ENCODE peak calls at places on chromosome 17, in nine cellular contexts. U is thoracic aorta, J is heart right ventricle, F is suprapubic skin, Y is mucosa of descending colon, A is BJ, B is A673, D is fibroblast of villous mesenchyme, M is GM12865. H is an unnamed sample.

GRCh38 chr17:39487946-39488345 is 26.7 kb downstream of the CDK12 start:
- DNase-seq in U (no peak), J (no peak), F (no peak), Y (no peak), A (no peak), B (no peak), D (no peak), M (no peak), H (no peak)

GRCh38 chr17:19709841-19710240 is 6.5 kb downstream of the SLC47A2 start:
- DNase-seq in U (no peak), J (no peak), F (no peak), Y (no peak), A (no peak), B (no peak), D (no peak), M (no peak), H (no peak)

GRCh38 chr17:16439867-16440351 is 24.5 kb downstream of the TRPV2 start:
- DNase-seq in U (no peak), J (no peak), F (no peak), Y (no peak), A (no peak), B (no peak), D (peak; percentile 67), M (peak; percentile 61), H (no peak)

GRCh38 chr17:72802726-72803125 is 289.8 kb downstream of the SLC39A11 start:
- DNase-seq in U (no peak), J (no peak), F (no peak), Y (no peak), A (no peak), B (no peak), D (no peak), M (no peak), H (no peak)

GRCh38 chr17:59428896-59429460 is 97.5 kb downstream of the YPEL2 start:
- DNase-seq in U (no peak), J (no peak), F (no peak), Y (no peak), A (no peak), B (no peak), D (no peak), M (no peak), H (no peak)

GRCh38 chr17:62653002-62653830 is 25.7 kb downstream of the MRC2 start:
- DNase-seq in U (peak; percentile 29), J (peak; percentile 70), F (peak; percentile 89), Y (peak; percentile 72), A (no peak), B (peak; percentile 82), D (peak; percentile 74), M (peak; percentile 81), H (no peak)

GRCh38 chr17:28897769-28898259 is 281 bp upstream of the FLOT2 start:
- DNase-seq in U (no peak), J (peak; percentile 36), F (no peak), Y (peak; percentile 80), A (no peak), B (peak; percentile 28), D (no peak), M (no peak), H (no peak)

GRCh38 chr17:27294689-27295630 is 1.0 kb downstream of the WSB1 start:
- DNase-seq in U (no peak), J (peak; percentile 83), F (peak; percentile 87), Y (no peak), A (no peak), B (peak; percentile 91), D (peak; percentile 94), M (peak; percentile 80), H (no peak)

GRCh38 chr17:17808706-17809432 is 27.9 kb downstream of the SREBF1 start:
- DNase-seq in U (no peak), J (no peak), F (no peak), Y (no peak), A (no peak), B (peak; percentile 55), D (no peak), M (peak; percentile 81), H (no peak)

GRCh38 chr17:17811381-17812210 is 25.2 kb downstream of the SREBF1 start:
- DNase-seq in U (no peak), J (no peak), F (no peak), Y (no peak), A (no peak), B (peak; percentile 55), D (peak; percentile 69), M (no peak), H (no peak)

GRCh38 chr17:17810374-17811248 is 26.2 kb downstream of the SREBF1 start:
- DNase-seq in U (no peak), J (no peak), F (no peak), Y (no peak), A (no peak), B (peak; percentile 66), D (peak; percentile 53), M (no peak), H (no peak)

GRCh38 chr17:17807440-17807839 is 29.3 kb downstream of the SREBF1 start:
- DNase-seq in U (no peak), J (no peak), F (no peak), Y (no peak), A (no peak), B (no peak), D (no peak), M (no peak), H (no peak)

GRCh38 chr17:17809527-17810373 is 27.0 kb downstream of the SREBF1 start:
- DNase-seq in U (no peak), J (peak; percentile 56), F (no peak), Y (no peak), A (no peak), B (peak; percentile 82), D (peak; percentile 68), M (no peak), H (no peak)
- H3K4me3 ChIP-seq in U (peak overlapping the region; percentile 67), J (peak overlapping the region; percentile 38), F (peak overlapping the region; percentile 41), Y (no peak overlapping the region), A (no peak overlapping the region), B (no peak overlapping the region), D (no peak overlapping the region), M (no peak overlapping the region), H (no peak overlapping the region)

GRCh38 chr17:489758-490329 is 137.2 kb upstream of the RPH3AL start:
- DNase-seq in U (no peak), J (peak; percentile 38), F (no peak), Y (peak; percentile 81), A (no peak), B (peak; percentile 58), D (peak; percentile 52), M (peak; percentile 86), H (no peak)

GRCh38 chr17:488993-489757 is 136.6 kb upstream of the RPH3AL start:
- DNase-seq in U (no peak), J (no peak), F (no peak), Y (no peak), A (no peak), B (peak; percentile 62), D (no peak), M (peak; percentile 78), H (no peak)

GRCh38 chr17:493666-494065 is 141.1 kb upstream of the RPH3AL start:
- DNase-seq in U (no peak), J (no peak), F (no peak), Y (no peak), A (no peak), B (no peak), D (no peak), M (no peak), H (no peak)

GRCh38 chr17:492015-492399 is 139.4 kb upstream of the RPH3AL start:
- DNase-seq in U (no peak), J (no peak), F (no peak), Y (no peak), A (no peak), B (no peak), D (no peak), M (no peak), H (no peak)

DNA sequence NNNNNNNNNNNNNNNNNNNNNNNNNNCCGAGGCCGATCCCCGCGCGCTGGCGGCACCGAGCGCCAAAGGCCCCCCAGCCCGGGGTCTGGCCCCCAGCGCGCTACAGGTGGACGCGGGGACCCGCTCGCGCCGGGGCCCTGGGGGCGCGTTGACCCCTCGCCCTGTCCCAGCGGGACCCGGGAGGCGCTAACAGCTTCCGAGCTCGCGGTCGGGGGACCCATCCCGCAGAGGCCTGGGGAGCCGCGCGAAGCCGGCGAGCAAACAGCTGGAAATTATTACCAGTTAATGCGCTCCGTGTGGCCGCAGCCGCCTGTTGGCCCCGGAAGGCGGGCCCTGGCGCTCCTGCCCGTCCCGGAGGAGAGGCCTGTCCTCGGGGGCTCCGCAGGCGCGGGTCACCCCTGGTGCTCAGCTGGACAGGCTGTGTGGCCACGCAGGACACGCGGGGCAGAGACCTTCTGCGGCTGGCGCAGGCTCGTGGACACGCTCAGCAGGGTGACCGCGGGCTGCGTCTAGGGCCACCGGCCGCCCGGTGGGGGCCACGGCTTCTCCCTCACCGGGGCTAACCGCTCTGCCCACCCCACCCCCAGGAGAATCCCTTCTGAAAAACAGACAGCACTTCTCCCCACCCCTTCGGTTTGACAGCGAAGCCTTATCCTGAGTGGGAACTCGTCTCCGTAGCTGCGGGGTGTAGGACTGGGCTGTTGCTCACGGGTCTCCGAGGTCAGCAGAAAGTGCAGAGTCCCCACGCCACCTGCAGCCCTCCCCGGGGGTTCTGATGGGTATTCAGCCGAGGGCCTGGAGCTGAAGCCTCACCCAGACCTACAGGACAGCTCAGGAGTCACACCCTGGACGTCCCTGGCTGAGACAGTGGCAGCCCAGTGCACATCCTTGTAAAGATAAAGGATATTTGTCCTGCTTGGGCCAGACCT is 138.7 kb upstream of the RPH3AL start:
- DNase-seq in U (no peak), J (peak; percentile 43), F (peak; percentile 86), Y (peak; percentile 74), A (no peak), B (peak; percentile 68), D (peak; percentile 83), M (peak; percentile 21), H (no peak)
- TF ChIP-seq CTCF in U (no peak), J (no peak), F (no peak), Y (no peak), A (peak; percentile 17), B (no peak), D (peak; percentile 9), M (no peak), H (peak; percentile 7)

GRCh38 chr17:48630009-48630924 is 4.1 kb upstream of the HOXB9 start:
- DNase-seq in U (no peak), J (no peak), F (no peak), Y (peak; percentile 46), A (no peak), B (no peak), D (no peak), M (no peak), H (no peak)

GRCh38 chr17:48629411-48629759 is 3.2 kb upstream of the HOXB9 start:
- DNase-seq in U (no peak), J (no peak), F (no peak), Y (peak; percentile 43), A (no peak), B (no peak), D (no peak), M (no peak), H (no peak)

GRCh38 chr17:48627242-48627597 is 1.1 kb upstream of the HOXB9 start:
- DNase-seq in U (no peak), J (no peak), F (no peak), Y (no peak), A (no peak), B (no peak), D (no peak), M (no peak), H (no peak)

GRCh38 chr17:48627625-48628510 is 1.7 kb upstream of the HOXB9 start:
- DNase-seq in U (no peak), J (no peak), F (no peak), Y (peak; percentile 51), A (no peak), B (no peak), D (no peak), M (no peak), H (no peak)

GRCh38 chr17:48628641-48629410 is 2.7 kb upstream of the HOXB9 start:
- DNase-seq in U (no peak), J (no peak), F (no peak), Y (no peak), A (no peak), B (no peak), D (no peak), M (no peak), H (no peak)
- H3K4me3 ChIP-seq in U (no peak overlapping the region), J (no peak overlapping the region), F (no peak overlapping the region), Y (no peak overlapping the region), A (no peak overlapping the region), B (no peak overlapping the region), D (no peak overlapping the region), M (no peak overlapping the region), H (no peak overlapping the region)

GRCh38 chr17:49487202-49487601 is 7.9 kb upstream of the NGFR start:
- DNase-seq in U (no peak), J (no peak), F (no peak), Y (no peak), A (no peak), B (no peak), D (no peak), M (no peak), H (no peak)
- TF ChIP-seq CTCF in U (no peak), J (no peak), F (no peak), Y (no peak), A (no peak), B (no peak), D (no peak), M (no peak), H (no peak)

H was measured in AG04449.